ENCODE peak calls at places on chromosomes 12 and 14, in nine cellular contexts. N is testis, C is HL-60, R is progenitor cell of endocrine pancreas, F is A549, O is Peyer's patch, Y is Panc1, E is fibroblast of lung, Q is neural progenitor cell. D is an unnamed sample.

GRCh38 chr12:16012086-16012485 is 101.0 kb downstream of the DERA start:
- DNase-seq in O (no peak), Q (no peak), F (no peak), C (no peak), Y (no peak), R (no peak), E (peak), N (peak), D (no peak)

GRCh38 chr12:106854723-106855122 is 80.2 kb downstream of the RIC8B start:
- DNase-seq in N (no peak), Y (no peak), R (no peak), O (no peak), C (no peak), F (no peak), E (no peak), Q (no peak), D (no peak)

GRCh38 chr12:121089031-121089812 is 43.5 kb upstream of the P2RX7 start:
- DNase-seq in Q (no peak), N (no peak), F (peak), Y (no peak), R (no peak), E (no peak), C (no peak), O (no peak), D (no peak)

GRCh38 chr12:11510671-11511070 is 115.3 kb upstream of the PRB2 start:
- DNase-seq in E (peak), C (no peak), F (no peak), N (no peak), R (no peak), Y (no peak), O (no peak), Q (no peak), D (no peak)

GRCh38 chr12:49880756-49881390 is 22.8 kb downstream of the FAIM2 start:
- DNase-seq in Y (no peak), E (no peak), Q (no peak), C (no peak), N (no peak), R (no peak), F (no peak), O (no peak), D (peak)

GRCh38 chr14:32576088-32576795 is 247.1 kb downstream of the AKAP6 start:
- DNase-seq in E (peak), O (peak), Q (peak), F (peak), Y (peak), N (peak), R (peak), C (peak), D (no peak)

GRCh38 chr12:121503395-121503794 is 77.4 kb downstream of the KDM2B start:
- DNase-seq in R (no peak), E (no peak), Y (no peak), Q (no peak), C (no peak), O (no peak), N (no peak), F (no peak), D (no peak)

GRCh38 chr14:73977896-73978295 is 27.8 kb downstream of the COQ6 start:
- DNase-seq in R (no peak), E (peak), F (no peak), Q (no peak), N (no peak), Y (no peak), O (no peak), C (no peak), D (no peak)

GRCh38 chr12:15050664-15051063 is 77.8 kb downstream of the PDE6H start:
- DNase-seq in Q (no peak), R (no peak), Y (no peak), E (peak), C (no peak), N (no peak), F (no peak), O (no peak), D (no peak)

DNA sequence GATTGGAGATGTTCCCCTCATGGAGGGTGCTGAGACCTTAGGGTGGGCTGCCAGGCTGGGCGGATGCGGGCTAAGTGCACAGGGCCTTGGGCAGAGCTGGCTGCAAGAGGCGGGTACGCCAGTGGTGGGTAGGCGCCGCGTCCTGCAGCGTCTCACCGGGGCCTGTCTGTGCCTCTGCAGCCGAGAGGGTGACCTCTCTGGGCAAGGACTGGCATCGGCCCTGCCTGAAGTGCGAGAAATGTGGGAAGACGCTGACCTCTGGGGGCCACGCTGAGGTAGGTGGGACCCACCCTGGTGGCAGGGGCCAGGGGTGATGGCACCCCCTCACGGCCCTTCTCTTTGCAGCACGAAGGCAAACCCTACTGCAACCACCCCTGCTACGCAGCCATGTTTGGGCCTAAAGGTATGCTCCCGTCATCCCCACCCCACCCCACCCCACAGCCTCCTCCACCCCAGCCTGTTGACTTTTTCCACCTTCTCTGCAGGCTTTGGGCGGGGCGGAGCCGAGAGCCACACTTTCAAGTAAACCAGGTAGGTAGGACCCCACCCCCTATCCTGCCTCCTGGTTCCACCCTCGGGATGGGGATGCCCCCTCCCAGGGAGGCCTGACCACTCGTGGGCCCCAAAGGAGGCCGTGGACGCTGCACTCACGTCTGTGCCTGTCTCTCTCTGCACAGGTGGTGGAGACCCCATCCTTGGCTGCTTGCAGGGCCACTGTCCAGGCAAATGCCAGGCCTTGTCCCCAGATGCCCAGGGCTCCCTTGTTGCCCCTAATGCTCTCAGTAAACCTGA is 1.5 kb downstream of the CRIP1 start:
- DNase-seq in Q (no peak), E (no peak), Y (no peak), O (peak), R (no peak), C (no peak), N (no peak), F (peak), D (no peak)
- TF ChIP-seq CTCF in Q (no peak), E (no peak), Y (peak), O (peak), R (no peak), C (no peak), N (no peak), F (no peak), D (no peak)

DNA sequence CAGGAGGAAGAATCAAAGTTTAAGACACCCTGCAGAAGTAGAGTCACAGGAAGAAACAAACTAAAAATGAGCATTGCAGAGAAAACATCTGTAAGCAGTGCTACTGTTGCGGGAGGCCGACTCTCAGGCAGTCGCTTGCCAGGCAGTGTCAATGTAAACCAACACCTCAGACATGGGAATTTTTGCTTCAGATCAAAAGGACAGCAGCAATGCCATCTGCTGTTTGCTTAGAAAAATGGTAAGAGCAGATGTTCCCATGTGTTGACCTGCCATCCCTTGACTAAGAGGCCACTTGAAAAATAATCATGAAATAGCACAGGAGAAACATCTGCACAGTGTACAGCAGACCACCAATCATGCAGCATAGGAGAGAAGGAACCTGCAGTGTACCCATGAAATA is 196.6 kb downstream of the SLC25A21 start:
- DNase-seq in E (no peak), Y (no peak), O (no peak), N (no peak), R (no peak), Q (no peak), C (no peak), F (peak), D (no peak)
- TF ChIP-seq CTCF in E (no peak), Y (no peak), O (no peak), N (no peak), R (no peak), Q (no peak), C (no peak), F (peak), D (no peak)

GRCh38 chr12:57196956-57197355 is 19.6 kb upstream of the NXPH4 start:
- DNase-seq in R (no peak), Q (no peak), C (no peak), F (no peak), E (no peak), O (no peak), Y (no peak), N (no peak), D (no peak)

GRCh38 chr12:57195186-57195585 is 21.4 kb upstream of the NXPH4 start:
- DNase-seq in F (no peak), R (no peak), E (no peak), O (no peak), Y (no peak), N (no peak), C (no peak), Q (no peak), D (no peak)

GRCh38 chr12:57196439-57196838 is 20.2 kb upstream of the NXPH4 start:
- DNase-seq in R (no peak), F (no peak), E (no peak), O (no peak), N (no peak), Q (no peak), Y (no peak), C (no peak), D (no peak)

GRCh38 chr12:57194253-57194652 is 22.3 kb upstream of the NXPH4 start:
- DNase-seq in Y (no peak), R (no peak), N (no peak), E (no peak), Q (no peak), C (no peak), F (no peak), O (no peak), D (no peak)

DNA sequence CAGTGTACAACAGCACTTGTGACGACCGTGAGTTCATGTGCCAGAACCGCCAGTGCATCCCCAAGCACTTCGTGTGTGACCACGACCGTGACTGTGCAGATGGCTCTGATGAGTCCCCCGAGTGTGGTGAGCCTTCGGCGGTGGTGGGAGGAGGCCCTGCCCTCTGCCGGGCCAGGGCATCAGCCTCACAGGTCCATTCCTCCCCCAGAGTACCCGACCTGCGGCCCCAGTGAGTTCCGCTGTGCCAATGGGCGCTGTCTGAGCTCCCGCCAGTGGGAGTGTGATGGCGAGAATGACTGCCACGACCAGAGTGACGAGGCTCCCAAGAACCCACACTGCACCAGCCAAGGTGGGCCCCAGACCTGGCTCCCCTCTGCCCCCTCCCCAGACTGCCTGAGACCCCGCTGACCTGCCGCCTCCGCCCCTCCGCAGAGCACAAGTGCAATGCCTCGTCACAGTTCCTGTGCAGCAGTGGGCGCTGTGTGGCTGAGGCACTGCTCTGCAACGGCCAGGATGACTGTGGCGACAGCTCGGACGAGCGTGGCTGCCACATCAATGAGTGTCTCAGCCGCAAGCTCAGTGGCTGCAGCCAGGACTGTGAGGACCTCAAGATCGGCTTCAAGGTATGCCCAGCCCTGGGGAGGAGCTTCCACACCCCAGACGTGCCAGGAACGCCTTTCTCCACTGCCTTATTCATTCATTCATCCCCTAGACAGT is 20.8 kb upstream of the NXPH4 start:
- DNase-seq in E (no peak), Q (no peak), O (no peak), C (no peak), N (no peak), Y (no peak), R (no peak), F (no peak), D (no peak)
- TF ChIP-seq CTCF in E (no peak), Q (no peak), O (no peak), C (no peak), N (no peak), Y (no peak), R (no peak), F (no peak), D (no peak)

DNA sequence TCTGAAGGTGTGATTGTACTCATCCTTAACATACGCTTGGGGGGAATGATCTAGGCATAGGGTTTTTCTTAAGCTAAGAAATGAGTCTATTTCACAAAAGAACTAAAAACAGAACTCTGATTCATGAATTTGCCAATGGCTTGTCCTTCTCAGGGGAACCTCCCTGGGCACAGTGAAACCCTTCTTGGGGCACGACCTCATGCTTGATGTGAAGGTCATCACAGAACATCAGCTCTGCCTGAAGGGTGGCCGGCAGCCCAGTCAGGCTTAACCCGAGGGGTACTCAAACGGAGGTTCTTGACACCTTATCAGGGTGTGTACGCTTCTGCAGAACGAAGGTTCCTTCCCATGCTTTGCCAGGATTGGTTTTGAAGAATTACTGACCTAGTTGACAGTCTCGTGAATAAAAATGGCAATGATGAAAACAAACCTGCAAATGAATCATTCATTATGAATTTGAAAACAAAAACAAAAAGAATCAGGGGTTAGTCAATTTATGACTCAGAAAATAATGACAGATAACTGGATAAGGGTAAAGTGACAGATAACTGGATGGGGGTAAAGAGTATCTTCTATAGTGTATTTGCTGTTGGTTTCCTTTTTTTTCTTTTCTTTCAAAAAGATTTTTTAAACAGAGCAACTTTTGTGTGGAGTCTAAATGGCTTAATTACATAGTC is 86.4 kb downstream of the GALNT8 start:
- DNase-seq in O (no peak), E (no peak), N (no peak), Y (no peak), F (no peak), R (no peak), Q (no peak), C (no peak), D (no peak)
- TF ChIP-seq CTCF in O (no peak), E (no peak), N (no peak), Y (no peak), F (no peak), R (no peak), Q (no peak), C (no peak), D (no peak)

DNA sequence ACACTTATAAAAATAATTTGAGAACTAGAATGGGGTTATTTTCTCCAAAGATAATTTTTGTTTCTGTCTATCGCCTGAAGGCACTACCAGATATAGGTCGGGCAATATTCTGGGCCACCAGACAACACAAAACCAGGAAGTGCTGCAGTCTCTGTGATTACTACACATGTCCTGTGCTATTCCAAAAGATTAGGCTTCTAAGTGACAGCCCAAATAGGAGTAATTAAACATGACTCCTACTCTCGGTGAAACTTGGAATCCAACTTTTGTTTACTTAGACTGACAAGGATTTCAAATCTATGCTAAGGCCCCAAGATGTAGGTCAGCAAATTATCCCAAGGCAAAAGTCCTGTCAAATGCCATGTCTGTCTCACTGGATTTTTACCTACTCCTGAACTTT is 157.6 kb upstream of the LRFN5 start:
- DNase-seq in C (no peak), N (no peak), F (no peak), O (no peak), Y (no peak), Q (no peak), R (no peak), E (peak), D (no peak)
- TF ChIP-seq CTCF in C (no peak), N (no peak), F (no peak), O (no peak), Y (no peak), Q (no peak), R (no peak), E (no peak), D (no peak)

DNA sequence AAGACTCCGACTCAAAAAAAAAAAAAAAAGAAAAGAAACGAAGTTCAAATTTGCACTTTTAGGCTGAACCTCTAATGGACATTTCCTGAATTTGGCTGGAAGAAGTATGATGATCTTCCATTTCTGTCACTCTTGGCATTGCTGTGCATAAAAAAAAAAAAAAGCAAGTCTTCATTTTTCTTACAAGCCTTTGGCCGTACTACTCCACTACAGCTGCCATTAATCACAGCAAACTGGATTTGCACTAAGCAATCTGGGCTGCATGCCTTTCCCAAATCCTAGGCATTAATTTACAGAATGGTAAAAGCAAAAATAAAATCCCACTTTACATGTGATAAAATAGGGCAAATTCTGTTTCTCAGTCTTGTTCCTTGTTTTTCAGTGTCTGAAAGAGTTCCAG is 7.1 kb downstream of the CSRP2 start:
- DNase-seq in Q (no peak), F (no peak), C (no peak), O (no peak), Y (no peak), N (no peak), E (peak), R (no peak), D (no peak)
- TF ChIP-seq CTCF in Q (no peak), F (no peak), C (no peak), O (no peak), Y (no peak), N (no peak), E (no peak), R (no peak), D (no peak)

GRCh38 chr12:110640275-110641025 is 26.5 kb downstream of the TCTN1 start:
- DNase-seq in N (peak), R (no peak), C (no peak), O (no peak), Q (peak), E (no peak), F (no peak), Y (no peak), D (no peak)
- TF ChIP-seq CTCF in N (no peak), R (no peak), C (no peak), O (no peak), Q (no peak), E (no peak), F (no peak), Y (no peak), D (no peak)

GRCh38 chr14:80638620-80639215 is 302.8 kb downstream of the CEP128 start:
- DNase-seq in R (no peak), O (no peak), F (peak), N (no peak), Y (no peak), C (no peak), E (peak), Q (no peak), D (no peak)

GRCh38 chr14:80637726-80638619 is 303.6 kb downstream of the CEP128 start:
- DNase-seq in E (no peak), F (no peak), Y (no peak), C (no peak), R (no peak), O (no peak), N (no peak), Q (no peak), D (no peak)

GRCh38 chr14:80634106-80634758 is 307.3 kb downstream of the CEP128 start:
- DNase-seq in F (no peak), N (no peak), Q (no peak), C (no peak), R (no peak), O (no peak), Y (no peak), E (peak), D (no peak)

GRCh38 chr14:80636071-80636470 is 305.5 kb downstream of the CEP128 start:
- DNase-seq in Q (peak), Y (no peak), F (peak), R (no peak), E (no peak), O (no peak), C (no peak), N (no peak), D (no peak)
- TF ChIP-seq CTCF in Q (peak), Y (no peak), F (peak), R (peak), E (no peak), O (no peak), C (no peak), N (no peak), D (no peak)

GRCh38 chr14:24679248-24680085 is 45.5 kb upstream of the GZMB start:
- DNase-seq in C (no peak), Q (no peak), O (no peak), R (no peak), F (no peak), N (no peak), Y (no peak), E (no peak), D (no peak)
- TF ChIP-seq CTCF in C (no peak), Q (no peak), O (no peak), R (no peak), F (peak), N (no peak), Y (peak), E (no peak), D (peak)

DNA sequence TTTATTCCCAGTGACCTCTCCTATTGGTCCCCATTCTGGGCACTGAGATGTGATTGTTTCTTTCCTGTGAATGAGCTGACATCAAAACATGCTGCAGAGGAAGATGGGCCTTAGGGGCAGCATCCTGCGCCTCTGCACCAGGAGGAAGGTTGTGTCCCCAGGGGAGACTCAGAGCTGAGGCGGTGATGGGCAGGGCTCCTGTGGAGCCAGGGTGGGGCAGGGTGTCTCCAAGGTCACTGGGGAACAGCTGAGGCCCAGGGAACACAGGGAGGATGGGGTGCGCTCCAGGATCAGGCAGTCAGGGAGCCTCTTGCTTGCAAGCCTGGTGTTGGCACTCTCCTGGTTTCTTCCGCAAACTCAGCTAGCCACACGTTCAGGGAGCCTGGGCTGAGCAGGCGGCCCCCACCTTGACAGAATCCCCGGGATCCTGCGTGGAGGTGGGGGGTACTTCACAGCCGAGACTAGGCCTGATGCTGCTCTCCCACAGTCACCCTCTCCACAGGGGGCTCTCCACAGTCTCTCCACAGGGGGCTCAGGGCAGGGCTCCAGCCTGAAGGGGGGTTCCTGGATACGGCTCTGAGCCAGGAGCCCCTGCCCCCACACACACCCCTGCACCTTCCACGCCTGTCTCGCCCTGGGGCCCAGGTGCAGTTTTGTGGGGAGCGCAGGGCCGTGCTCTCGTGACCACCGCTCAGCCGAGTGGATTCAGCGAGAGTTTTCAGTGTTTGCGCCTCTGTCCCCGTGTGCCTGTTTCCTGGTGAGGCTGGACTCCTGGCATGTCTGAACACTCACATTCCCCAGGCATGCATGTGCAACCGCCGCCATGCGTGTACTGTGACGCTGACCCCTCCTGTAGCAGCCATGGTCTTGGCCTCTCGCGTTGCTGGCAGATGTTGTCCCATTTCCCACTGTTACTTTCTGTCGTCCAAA is 264.7 kb downstream of the SEC23A start:
- DNase-seq in Q (no peak), Y (no peak), E (no peak), C (no peak), R (no peak), F (no peak), O (no peak), N (no peak), D (no peak)
- TF ChIP-seq CTCF in Q (no peak), Y (no peak), E (no peak), C (no peak), R (no peak), F (no peak), O (no peak), N (no peak), D (no peak)